ENCODE peak calls at places on chromosomes 5 and 9, in seven cellular contexts. One of them, this sample, is unnamed.

GRCh38 chr9:91516781-91517180 is 93.1 kb upstream of the NFIL3 start:
- DNase-seq in activated effector memory CD4-positive, alpha-beta T cell treated with anti-CD3 and anti-CD28 coated beads, Interleukin-2, amount 50 U/mL, for 16 hours: no peak
- DNase-seq in H1: no peak
- DNase-seq in breast epithelium: no peak
- DNase-seq in NCI-H774: no peak
- DNase-seq in HT-29: no peak
- DNase-seq in WERI-Rb-1: no peak
- DNase-seq in this sample: no peak

GRCh38 chr9:114304416-114305188 is 18.3 kb upstream of the ORM1 start:
- DNase-seq in breast epithelium: no peak
- DNase-seq in NCI-H774: no peak
- DNase-seq in H1: peak; percentile 24
- DNase-seq in WERI-Rb-1: peak; percentile 6
- DNase-seq in HT-29: no peak
- DNase-seq in activated effector memory CD4-positive, alpha-beta T cell treated with anti-CD3 and anti-CD28 coated beads, Interleukin-2, amount 50 U/mL, for 16 hours: peak; percentile 50
- DNase-seq in this sample: peak; percentile 58

GRCh38 chr9:113993838-113994540 is 84.1 kb downstream of the AMBP start:
- DNase-seq in breast epithelium: peak; percentile 86
- DNase-seq in NCI-H774: peak; percentile 63
- DNase-seq in HT-29: no peak
- DNase-seq in H1: no peak
- DNase-seq in activated effector memory CD4-positive, alpha-beta T cell treated with anti-CD3 and anti-CD28 coated beads, Interleukin-2, amount 50 U/mL, for 16 hours: peak; percentile 38
- DNase-seq in WERI-Rb-1: peak; percentile 3
- DNase-seq in this sample: peak; percentile 85

GRCh38 chr5:61329729-61330128 is 2.3 kb upstream of the ZSWIM6 start:
- DNase-seq in H1: no peak
- DNase-seq in WERI-Rb-1: no peak
- DNase-seq in HT-29: no peak
- DNase-seq in NCI-H774: no peak
- DNase-seq in breast epithelium: no peak
- DNase-seq in activated effector memory CD4-positive, alpha-beta T cell treated with anti-CD3 and anti-CD28 coated beads, Interleukin-2, amount 50 U/mL, for 16 hours: no peak
- DNase-seq in this sample: no peak

GRCh38 chr9:130390986-130391385 is 53.8 kb upstream of the ASS1 start:
- DNase-seq in H1: no peak
- DNase-seq in activated effector memory CD4-positive, alpha-beta T cell treated with anti-CD3 and anti-CD28 coated beads, Interleukin-2, amount 50 U/mL, for 16 hours: no peak
- DNase-seq in HT-29: no peak
- DNase-seq in NCI-H774: no peak
- DNase-seq in WERI-Rb-1: no peak
- DNase-seq in breast epithelium: no peak
- DNase-seq in this sample: no peak

GRCh38 chr5:107426209-107426608 is 244.5 kb downstream of the EFNA5 start:
- DNase-seq in WERI-Rb-1: no peak
- DNase-seq in NCI-H774: no peak
- DNase-seq in activated effector memory CD4-positive, alpha-beta T cell treated with anti-CD3 and anti-CD28 coated beads, Interleukin-2, amount 50 U/mL, for 16 hours: no peak
- DNase-seq in HT-29: no peak
- DNase-seq in breast epithelium: no peak
- DNase-seq in H1: no peak
- DNase-seq in this sample: no peak

GRCh38 chr5:180720501-180720900 is 19.4 kb downstream of the OR2Y1 start:
- DNase-seq in HT-29: no peak
- DNase-seq in WERI-Rb-1: no peak
- DNase-seq in H1: no peak
- DNase-seq in NCI-H774: no peak
- DNase-seq in activated effector memory CD4-positive, alpha-beta T cell treated with anti-CD3 and anti-CD28 coated beads, Interleukin-2, amount 50 U/mL, for 16 hours: no peak
- DNase-seq in breast epithelium: no peak
- DNase-seq in this sample: no peak

GRCh38 chr9:113463418-113464285 is at the start of gene RGS3:
- DNase-seq in HT-29: peak; percentile 90
- DNase-seq in breast epithelium: no peak
- DNase-seq in H1: peak; percentile 88
- DNase-seq in NCI-H774: peak; percentile 84
- DNase-seq in WERI-Rb-1: no peak
- DNase-seq in activated effector memory CD4-positive, alpha-beta T cell treated with anti-CD3 and anti-CD28 coated beads, Interleukin-2, amount 50 U/mL, for 16 hours: no peak
- DNase-seq in this sample: no peak

GRCh38 chr9:124477211-124478013 is 27.2 kb downstream of the ADGRD2 start:
- DNase-seq in HT-29: no peak
- DNase-seq in activated effector memory CD4-positive, alpha-beta T cell treated with anti-CD3 and anti-CD28 coated beads, Interleukin-2, amount 50 U/mL, for 16 hours: no peak
- DNase-seq in breast epithelium: no peak
- DNase-seq in WERI-Rb-1: no peak
- DNase-seq in H1: no peak
- DNase-seq in NCI-H774: peak; percentile 52
- DNase-seq in this sample: no peak

GRCh38 chr5:159975462-159976019 is 33.4 kb upstream of the TTC1 start:
- DNase-seq in HT-29: peak; percentile 39
- DNase-seq in H1: no peak
- DNase-seq in activated effector memory CD4-positive, alpha-beta T cell treated with anti-CD3 and anti-CD28 coated beads, Interleukin-2, amount 50 U/mL, for 16 hours: no peak
- DNase-seq in NCI-H774: no peak
- DNase-seq in breast epithelium: no peak
- DNase-seq in WERI-Rb-1: peak; percentile 53
- DNase-seq in this sample: no peak

GRCh38 chr9:110153431-110153830 is 54.5 kb downstream of the C9orf152 start:
- DNase-seq in WERI-Rb-1: no peak
- DNase-seq in NCI-H774: no peak
- DNase-seq in HT-29: no peak
- DNase-seq in H1: no peak
- DNase-seq in breast epithelium: no peak
- DNase-seq in activated effector memory CD4-positive, alpha-beta T cell treated with anti-CD3 and anti-CD28 coated beads, Interleukin-2, amount 50 U/mL, for 16 hours: no peak
- DNase-seq in this sample: no peak

GRCh38 chr5:137627293-137627692 is 108.6 kb downstream of the KLHL3 start:
- DNase-seq in NCI-H774: peak; percentile 38
- DNase-seq in HT-29: no peak
- DNase-seq in H1: no peak
- DNase-seq in WERI-Rb-1: no peak
- DNase-seq in breast epithelium: no peak
- DNase-seq in activated effector memory CD4-positive, alpha-beta T cell treated with anti-CD3 and anti-CD28 coated beads, Interleukin-2, amount 50 U/mL, for 16 hours: no peak
- DNase-seq in this sample: no peak

GRCh38 chr9:76219555-76220151 is 174.6 kb downstream of the RFK start:
- DNase-seq in NCI-H774: no peak
- DNase-seq in HT-29: peak; percentile 44
- DNase-seq in activated effector memory CD4-positive, alpha-beta T cell treated with anti-CD3 and anti-CD28 coated beads, Interleukin-2, amount 50 U/mL, for 16 hours: no peak
- DNase-seq in H1: no peak
- DNase-seq in breast epithelium: no peak
- DNase-seq in WERI-Rb-1: peak; percentile 24
- DNase-seq in this sample: no peak

GRCh38 chr5:37554403-37554739 is 175.3 kb downstream of the WDR70 start:
- DNase-seq in WERI-Rb-1: no peak
- DNase-seq in H1: no peak
- DNase-seq in HT-29: no peak
- DNase-seq in breast epithelium: no peak
- DNase-seq in activated effector memory CD4-positive, alpha-beta T cell treated with anti-CD3 and anti-CD28 coated beads, Interleukin-2, amount 50 U/mL, for 16 hours: no peak
- DNase-seq in NCI-H774: no peak
- DNase-seq in this sample: no peak

GRCh38 chr9:18688581-18688980 is 214.6 kb downstream of the ADAMTSL1 start:
- DNase-seq in HT-29: no peak
- DNase-seq in H1: no peak
- DNase-seq in WERI-Rb-1: no peak
- DNase-seq in NCI-H774: no peak
- DNase-seq in activated effector memory CD4-positive, alpha-beta T cell treated with anti-CD3 and anti-CD28 coated beads, Interleukin-2, amount 50 U/mL, for 16 hours: no peak
- DNase-seq in breast epithelium: no peak
- DNase-seq in this sample: no peak

GRCh38 chr9:86775718-86776117 is 171.6 kb downstream of the GAS1 start:
- DNase-seq in activated effector memory CD4-positive, alpha-beta T cell treated with anti-CD3 and anti-CD28 coated beads, Interleukin-2, amount 50 U/mL, for 16 hours: no peak
- DNase-seq in H1: no peak
- DNase-seq in breast epithelium: no peak
- DNase-seq in HT-29: no peak
- DNase-seq in WERI-Rb-1: no peak
- DNase-seq in NCI-H774: no peak
- DNase-seq in this sample: no peak

GRCh38 chr9:129069825-129070473 is 11.0 kb upstream of the DOLPP1 start:
- DNase-seq in NCI-H774: no peak
- DNase-seq in H1: no peak
- DNase-seq in HT-29: no peak
- DNase-seq in WERI-Rb-1: no peak
- DNase-seq in activated effector memory CD4-positive, alpha-beta T cell treated with anti-CD3 and anti-CD28 coated beads, Interleukin-2, amount 50 U/mL, for 16 hours: no peak
- DNase-seq in breast epithelium: no peak
- DNase-seq in this sample: no peak

GRCh38 chr5:93899026-93899600 is 157.7 kb upstream of the POU5F2 start:
- DNase-seq in activated effector memory CD4-positive, alpha-beta T cell treated with anti-CD3 and anti-CD28 coated beads, Interleukin-2, amount 50 U/mL, for 16 hours: no peak
- DNase-seq in HT-29: peak; percentile 43
- DNase-seq in NCI-H774: no peak
- DNase-seq in H1: no peak
- DNase-seq in WERI-Rb-1: no peak
- DNase-seq in breast epithelium: no peak
- DNase-seq in this sample: no peak

GRCh38 chr5:138573949-138574670 is 1.1 kb downstream of the HSPA9 start:
- DNase-seq in WERI-Rb-1: no peak
- DNase-seq in NCI-H774: no peak
- DNase-seq in H1: no peak
- DNase-seq in HT-29: peak; percentile 17
- DNase-seq in breast epithelium: no peak
- DNase-seq in activated effector memory CD4-positive, alpha-beta T cell treated with anti-CD3 and anti-CD28 coated beads, Interleukin-2, amount 50 U/mL, for 16 hours: no peak
- DNase-seq in this sample: no peak

GRCh38 chr9:5470122-5470521 is 19.8 kb downstream of the CD274 start:
- DNase-seq in WERI-Rb-1: no peak
- DNase-seq in NCI-H774: no peak
- DNase-seq in breast epithelium: no peak
- DNase-seq in activated effector memory CD4-positive, alpha-beta T cell treated with anti-CD3 and anti-CD28 coated beads, Interleukin-2, amount 50 U/mL, for 16 hours: no peak
- DNase-seq in H1: no peak
- DNase-seq in HT-29: no peak
- DNase-seq in this sample: no peak

GRCh38 chr9:99169982-99170761 is 51.6 kb downstream of the ALG2 start:
- DNase-seq in WERI-Rb-1: peak; percentile 78
- DNase-seq in NCI-H774: peak; percentile 93
- DNase-seq in H1: no peak
- DNase-seq in activated effector memory CD4-positive, alpha-beta T cell treated with anti-CD3 and anti-CD28 coated beads, Interleukin-2, amount 50 U/mL, for 16 hours: no peak
- DNase-seq in breast epithelium: no peak
- DNase-seq in HT-29: no peak
- DNase-seq in this sample: no peak

GRCh38 chr5:86442036-86442435 is 175.7 kb upstream of the COX7C start:
- DNase-seq in NCI-H774: no peak
- DNase-seq in breast epithelium: no peak
- DNase-seq in WERI-Rb-1: no peak
- DNase-seq in HT-29: no peak
- DNase-seq in H1: no peak
- DNase-seq in activated effector memory CD4-positive, alpha-beta T cell treated with anti-CD3 and anti-CD28 coated beads, Interleukin-2, amount 50 U/mL, for 16 hours: no peak
- DNase-seq in this sample: no peak

GRCh38 chr9:117826837-117827236 is 122.6 kb downstream of the TLR4 start:
- DNase-seq in NCI-H774: no peak
- DNase-seq in HT-29: no peak
- DNase-seq in H1: no peak
- DNase-seq in breast epithelium: no peak
- DNase-seq in WERI-Rb-1: no peak
- DNase-seq in activated effector memory CD4-positive, alpha-beta T cell treated with anti-CD3 and anti-CD28 coated beads, Interleukin-2, amount 50 U/mL, for 16 hours: no peak
- DNase-seq in this sample: peak; percentile 72

GRCh38 chr9:69027355-69028097 is 8.0 kb upstream of the FXN start:
- DNase-seq in H1: no peak
- DNase-seq in NCI-H774: peak; percentile 55
- DNase-seq in activated effector memory CD4-positive, alpha-beta T cell treated with anti-CD3 and anti-CD28 coated beads, Interleukin-2, amount 50 U/mL, for 16 hours: peak; percentile 57
- DNase-seq in HT-29: peak; percentile 86
- DNase-seq in WERI-Rb-1: peak; percentile 35
- DNase-seq in breast epithelium: no peak
- DNase-seq in this sample: no peak

GRCh38 chr9:85212209-85212608 is 529.5 kb downstream of the AGTPBP1 start:
- DNase-seq in NCI-H774: no peak
- DNase-seq in activated effector memory CD4-positive, alpha-beta T cell treated with anti-CD3 and anti-CD28 coated beads, Interleukin-2, amount 50 U/mL, for 16 hours: no peak
- DNase-seq in H1: no peak
- DNase-seq in breast epithelium: no peak
- DNase-seq in HT-29: peak; percentile 15
- DNase-seq in WERI-Rb-1: no peak
- DNase-seq in this sample: no peak